ENCODE peak calls at places on chromosomes 6 and 20, in seven cellular contexts. One of them, this sample, is unnamed.

GRCh38 chr6:14758421-14759043 is 487.3 kb upstream of the JARID2 start:
- DNase-seq in AG09309: no peak
- DNase-seq in B cell: no peak
- DNase-seq in endothelial cell: no peak
- DNase-seq in fibroblast of pulmonary artery: no peak
- DNase-seq in AG04450: no peak
- DNase-seq in CD8-positive, alpha-beta T cell: no peak
- DNase-seq in this sample: no peak

GRCh38 chr20:5127204-5127858 is 523 bp downstream of the CDS2 start:
- DNase-seq in endothelial cell: peak; percentile 52
- DNase-seq in fibroblast of pulmonary artery: peak; percentile 36
- DNase-seq in CD8-positive, alpha-beta T cell: peak; percentile 66
- DNase-seq in AG09309: no peak
- DNase-seq in AG04450: no peak
- DNase-seq in B cell: peak; percentile 73
- DNase-seq in this sample: no peak

GRCh38 chr6:25943887-25944286 is 13.4 kb upstream of the SLC17A2 start:
- DNase-seq in CD8-positive, alpha-beta T cell: no peak
- DNase-seq in AG04450: no peak
- DNase-seq in AG09309: no peak
- DNase-seq in fibroblast of pulmonary artery: no peak
- DNase-seq in endothelial cell: no peak
- DNase-seq in B cell: no peak
- DNase-seq in this sample: no peak

GRCh38 chr6:141264101-141264500 is 868.6 kb upstream of the GJE1 start:
- DNase-seq in AG09309: no peak
- DNase-seq in endothelial cell: no peak
- DNase-seq in fibroblast of pulmonary artery: no peak
- DNase-seq in AG04450: no peak
- DNase-seq in CD8-positive, alpha-beta T cell: no peak
- DNase-seq in B cell: no peak
- DNase-seq in this sample: no peak

GRCh38 chr20:43710370-43711044 is 16.3 kb downstream of the GTSF1L start:
- DNase-seq in B cell: peak; percentile 55
- DNase-seq in CD8-positive, alpha-beta T cell: no peak
- DNase-seq in endothelial cell: no peak
- DNase-seq in AG09309: no peak
- DNase-seq in fibroblast of pulmonary artery: no peak
- DNase-seq in AG04450: no peak
- DNase-seq in this sample: no peak

GRCh38 chr6:14046476-14047068 is 71.0 kb upstream of the CD83 start:
- DNase-seq in CD8-positive, alpha-beta T cell: peak; percentile 33
- DNase-seq in fibroblast of pulmonary artery: peak; percentile 55
- DNase-seq in B cell: peak; percentile 63
- DNase-seq in endothelial cell: peak; percentile 56
- DNase-seq in AG09309: no peak
- DNase-seq in AG04450: no peak
- DNase-seq in this sample: no peak

GRCh38 chr6:1022719-1023118 is 289.2 kb upstream of the FOXQ1 start:
- DNase-seq in B cell: no peak
- DNase-seq in fibroblast of pulmonary artery: no peak
- DNase-seq in endothelial cell: no peak
- DNase-seq in CD8-positive, alpha-beta T cell: no peak
- DNase-seq in AG04450: no peak
- DNase-seq in AG09309: no peak
- DNase-seq in this sample: no peak

GRCh38 chr6:114040871-114041270 is 69.9 kb upstream of the HDAC2 start:
- DNase-seq in endothelial cell: no peak
- DNase-seq in AG04450: no peak
- DNase-seq in fibroblast of pulmonary artery: peak; percentile 39
- DNase-seq in AG09309: no peak
- DNase-seq in B cell: no peak
- DNase-seq in CD8-positive, alpha-beta T cell: no peak
- DNase-seq in this sample: no peak

GRCh38 chr20:14012671-14013070 is 17.4 kb downstream of the MACROD2 start:
- DNase-seq in CD8-positive, alpha-beta T cell: no peak
- DNase-seq in fibroblast of pulmonary artery: no peak
- DNase-seq in endothelial cell: no peak
- DNase-seq in AG04450: no peak
- DNase-seq in AG09309: no peak
- DNase-seq in B cell: no peak
- DNase-seq in this sample: no peak

GRCh38 chr20:46808565-46808964 is 86.1 kb upstream of the EYA2 start:
- DNase-seq in fibroblast of pulmonary artery: no peak
- DNase-seq in AG04450: no peak
- DNase-seq in CD8-positive, alpha-beta T cell: no peak
- DNase-seq in AG09309: no peak
- DNase-seq in endothelial cell: no peak
- DNase-seq in B cell: no peak
- DNase-seq in this sample: no peak

GRCh38 chr6:33677153-33677660 is 34.3 kb downstream of the UQCC2 start:
- DNase-seq in CD8-positive, alpha-beta T cell: no peak
- DNase-seq in fibroblast of pulmonary artery: no peak
- DNase-seq in endothelial cell: no peak
- DNase-seq in B cell: no peak
- DNase-seq in AG04450: no peak
- DNase-seq in AG09309: no peak
- DNase-seq in this sample: no peak

GRCh38 chr6:113672691-113673149 is 184.4 kb upstream of the MARCKS start:
- DNase-seq in fibroblast of pulmonary artery: peak; percentile 75
- DNase-seq in endothelial cell: no peak
- DNase-seq in AG04450: no peak
- DNase-seq in B cell: no peak
- DNase-seq in CD8-positive, alpha-beta T cell: no peak
- DNase-seq in AG09309: peak; percentile 52
- DNase-seq in this sample: no peak

GRCh38 chr20:38453941-38454340 is 18.7 kb upstream of the RALGAPB start:
- DNase-seq in B cell: no peak
- DNase-seq in fibroblast of pulmonary artery: no peak
- DNase-seq in CD8-positive, alpha-beta T cell: no peak
- DNase-seq in endothelial cell: no peak
- DNase-seq in AG09309: no peak
- DNase-seq in AG04450: no peak
- DNase-seq in this sample: no peak

GRCh38 chr20:56995157-56995556 is 271.3 kb downstream of the BMP7 start:
- DNase-seq in AG09309: no peak
- DNase-seq in fibroblast of pulmonary artery: no peak
- DNase-seq in B cell: no peak
- DNase-seq in AG04450: no peak
- DNase-seq in endothelial cell: no peak
- DNase-seq in CD8-positive, alpha-beta T cell: no peak
- DNase-seq in this sample: no peak

GRCh38 chr20:43372051-43372450 is 85.6 kb upstream of the SRSF6 start:
- DNase-seq in endothelial cell: no peak
- DNase-seq in CD8-positive, alpha-beta T cell: no peak
- DNase-seq in B cell: no peak
- DNase-seq in AG09309: no peak
- DNase-seq in AG04450: no peak
- DNase-seq in fibroblast of pulmonary artery: peak; percentile 42
- DNase-seq in this sample: no peak

GRCh38 chr20:61742097-61742805 is 323.4 kb downstream of the TAF4 start:
- DNase-seq in AG09309: no peak
- DNase-seq in fibroblast of pulmonary artery: no peak
- DNase-seq in B cell: no peak
- DNase-seq in CD8-positive, alpha-beta T cell: no peak
- DNase-seq in endothelial cell: no peak
- DNase-seq in AG04450: no peak
- DNase-seq in this sample: no peak
- TF ChIP-seq CTCF in AG09309: no peak
- TF ChIP-seq CTCF in fibroblast of pulmonary artery: no peak
- TF ChIP-seq CTCF in B cell: no peak
- TF ChIP-seq CTCF in CD8-positive, alpha-beta T cell: no peak
- TF ChIP-seq CTCF in endothelial cell: no peak
- TF ChIP-seq CTCF in AG04450: peak; percentile 6
- TF ChIP-seq CTCF in this sample: no peak

DNA sequence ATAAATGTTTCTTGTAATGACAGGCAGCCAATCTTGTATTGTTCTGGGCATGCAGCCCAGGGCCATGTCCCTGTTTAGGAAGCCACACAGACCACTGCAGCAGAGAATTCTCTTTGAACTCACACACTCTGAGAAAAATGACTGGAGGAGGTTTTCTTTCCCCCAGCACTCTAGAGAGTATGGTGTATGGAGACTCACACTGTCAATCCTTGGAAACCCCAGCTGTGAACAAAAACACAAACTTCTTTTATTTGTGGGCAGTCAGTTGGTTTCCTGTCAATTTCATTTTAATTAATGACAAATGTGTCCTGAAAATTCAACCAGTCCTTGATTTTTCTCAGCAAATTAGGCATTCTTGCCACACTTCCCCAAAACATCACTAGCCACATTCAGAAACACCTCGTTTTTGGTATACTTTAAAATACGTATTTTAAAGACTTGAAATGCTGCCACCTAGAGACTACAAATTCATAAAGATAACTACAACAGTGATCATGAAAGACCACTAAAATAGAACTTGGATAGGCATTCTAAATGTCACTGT is 52.9 kb upstream of the UFL1 start:
- DNase-seq in endothelial cell: no peak
- DNase-seq in AG09309: no peak
- DNase-seq in AG04450: no peak
- DNase-seq in fibroblast of pulmonary artery: no peak
- DNase-seq in CD8-positive, alpha-beta T cell: no peak
- DNase-seq in B cell: no peak
- DNase-seq in this sample: no peak
- TF ChIP-seq CTCF in endothelial cell: peak; percentile 18
- TF ChIP-seq CTCF in AG09309: no peak
- TF ChIP-seq CTCF in AG04450: no peak
- TF ChIP-seq CTCF in fibroblast of pulmonary artery: no peak
- TF ChIP-seq CTCF in CD8-positive, alpha-beta T cell: no peak
- TF ChIP-seq CTCF in B cell: no peak
- TF ChIP-seq CTCF in this sample: peak; percentile 51

GRCh38 chr20:58466309-58466708 is 48.9 kb downstream of the APCDD1L start:
- DNase-seq in AG09309: no peak
- DNase-seq in endothelial cell: no peak
- DNase-seq in CD8-positive, alpha-beta T cell: no peak
- DNase-seq in fibroblast of pulmonary artery: no peak
- DNase-seq in B cell: no peak
- DNase-seq in AG04450: no peak
- DNase-seq in this sample: no peak

GRCh38 chr20:58469500-58470129 is 45.6 kb downstream of the APCDD1L start:
- DNase-seq in B cell: no peak
- DNase-seq in endothelial cell: no peak
- DNase-seq in fibroblast of pulmonary artery: no peak
- DNase-seq in AG04450: no peak
- DNase-seq in AG09309: no peak
- DNase-seq in CD8-positive, alpha-beta T cell: no peak
- DNase-seq in this sample: no peak

GRCh38 chr20:58466729-58467571 is 48.2 kb downstream of the APCDD1L start:
- DNase-seq in AG09309: no peak
- DNase-seq in endothelial cell: no peak
- DNase-seq in CD8-positive, alpha-beta T cell: no peak
- DNase-seq in AG04450: no peak
- DNase-seq in fibroblast of pulmonary artery: no peak
- DNase-seq in B cell: no peak
- DNase-seq in this sample: no peak

GRCh38 chr20:58470336-58470978 is 44.7 kb downstream of the APCDD1L start:
- DNase-seq in B cell: no peak
- DNase-seq in fibroblast of pulmonary artery: no peak
- DNase-seq in AG04450: no peak
- DNase-seq in endothelial cell: no peak
- DNase-seq in CD8-positive, alpha-beta T cell: no peak
- DNase-seq in AG09309: no peak
- DNase-seq in this sample: no peak

GRCh38 chr20:58467572-58468330 is 47.4 kb downstream of the APCDD1L start:
- DNase-seq in AG09309: no peak
- DNase-seq in fibroblast of pulmonary artery: no peak
- DNase-seq in AG04450: no peak
- DNase-seq in B cell: no peak
- DNase-seq in endothelial cell: no peak
- DNase-seq in CD8-positive, alpha-beta T cell: no peak
- DNase-seq in this sample: no peak
- TF ChIP-seq CTCF in AG09309: no peak
- TF ChIP-seq CTCF in fibroblast of pulmonary artery: no peak
- TF ChIP-seq CTCF in AG04450: no peak
- TF ChIP-seq CTCF in B cell: no peak
- TF ChIP-seq CTCF in endothelial cell: no peak
- TF ChIP-seq CTCF in CD8-positive, alpha-beta T cell: no peak
- TF ChIP-seq CTCF in this sample: no peak

DNA sequence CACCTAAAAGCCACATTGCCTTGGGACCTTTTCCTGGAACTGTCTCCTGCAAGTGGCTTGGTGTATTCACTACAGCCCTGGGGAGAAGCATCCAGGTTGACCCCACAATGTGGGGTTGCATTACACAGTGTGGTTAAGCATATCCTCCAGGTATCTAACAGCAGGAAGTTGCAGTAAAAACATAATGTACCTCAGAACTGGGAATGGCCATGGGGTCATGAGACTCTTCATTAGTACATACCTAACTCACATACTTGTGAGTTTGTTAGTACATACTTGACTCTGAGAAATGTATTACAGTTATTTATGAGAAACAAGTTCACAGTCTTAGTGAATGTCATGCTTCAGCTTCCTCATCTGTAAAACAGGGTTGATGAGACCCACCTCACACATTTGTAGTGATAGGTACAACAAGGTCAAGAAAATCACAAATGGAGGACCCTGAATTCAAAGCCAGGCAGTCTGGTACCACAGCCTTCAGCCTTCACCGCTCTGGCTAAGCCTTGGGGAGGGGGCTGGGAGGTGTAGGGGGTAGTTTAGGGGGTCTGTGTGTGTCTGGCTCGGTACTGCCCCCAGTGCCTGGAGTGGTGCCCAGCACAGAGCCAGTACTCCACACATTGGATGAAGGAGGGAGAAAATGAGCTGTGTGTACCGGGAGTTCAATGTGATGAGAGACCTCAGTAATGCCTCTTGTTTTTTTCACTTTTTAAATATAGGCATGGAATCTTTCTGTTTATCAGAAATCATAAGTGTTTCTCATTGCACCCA is 53.0 kb downstream of the KAT14 start:
- DNase-seq in AG04450: no peak
- DNase-seq in B cell: no peak
- DNase-seq in CD8-positive, alpha-beta T cell: no peak
- DNase-seq in AG09309: no peak
- DNase-seq in endothelial cell: no peak
- DNase-seq in fibroblast of pulmonary artery: no peak
- DNase-seq in this sample: no peak
- TF ChIP-seq CTCF in AG04450: no peak
- TF ChIP-seq CTCF in B cell: no peak
- TF ChIP-seq CTCF in CD8-positive, alpha-beta T cell: no peak
- TF ChIP-seq CTCF in AG09309: no peak
- TF ChIP-seq CTCF in endothelial cell: no peak
- TF ChIP-seq CTCF in fibroblast of pulmonary artery: no peak
- TF ChIP-seq CTCF in this sample: no peak

DNA sequence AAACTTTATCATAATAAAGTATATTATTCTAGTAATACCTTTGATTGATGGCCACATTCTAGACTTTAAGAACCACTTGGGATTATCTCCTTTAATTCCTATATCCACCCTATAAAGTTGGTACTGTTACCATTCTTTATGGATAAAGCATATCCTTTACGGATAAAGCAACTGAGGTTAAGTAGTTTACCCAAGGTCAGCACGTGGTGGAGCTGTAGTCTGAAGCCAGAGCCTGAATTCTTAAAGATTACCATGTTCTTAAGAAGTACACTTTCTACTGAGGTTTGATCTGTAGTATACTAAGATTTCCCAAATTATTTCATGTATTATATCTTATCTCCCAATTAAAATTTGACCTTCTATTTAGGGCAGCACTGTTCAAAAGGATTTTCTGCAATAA is 3.0 kb upstream of the NCOA7 start:
- DNase-seq in CD8-positive, alpha-beta T cell: no peak
- DNase-seq in AG09309: no peak
- DNase-seq in fibroblast of pulmonary artery: peak; percentile 78
- DNase-seq in B cell: no peak
- DNase-seq in endothelial cell: no peak
- DNase-seq in AG04450: no peak
- DNase-seq in this sample: no peak
- TF ChIP-seq CTCF in CD8-positive, alpha-beta T cell: no peak
- TF ChIP-seq CTCF in AG09309: no peak
- TF ChIP-seq CTCF in fibroblast of pulmonary artery: peak; percentile 44
- TF ChIP-seq CTCF in B cell: no peak
- TF ChIP-seq CTCF in endothelial cell: no peak
- TF ChIP-seq CTCF in AG04450: peak; percentile 17
- TF ChIP-seq CTCF in this sample: peak; percentile 30

GRCh38 chr20:4046926-4047325 is 31.6 kb upstream of the RNF24 start:
- DNase-seq in endothelial cell: no peak
- DNase-seq in AG04450: no peak
- DNase-seq in B cell: no peak
- DNase-seq in AG09309: no peak
- DNase-seq in CD8-positive, alpha-beta T cell: no peak
- DNase-seq in fibroblast of pulmonary artery: no peak
- DNase-seq in this sample: no peak
- TF ChIP-seq CTCF in endothelial cell: no peak
- TF ChIP-seq CTCF in AG04450: no peak
- TF ChIP-seq CTCF in B cell: no peak
- TF ChIP-seq CTCF in AG09309: no peak
- TF ChIP-seq CTCF in CD8-positive, alpha-beta T cell: no peak
- TF ChIP-seq CTCF in fibroblast of pulmonary artery: no peak
- TF ChIP-seq CTCF in this sample: no peak